ENCODE peak calls at places on chromosomes 16 and 17, in six cellular contexts. P, Z, R, N, K and V are unnamed samples.

GRCh38 chr17:81635973-81636504 is 873 bp downstream of the NPLOC4 start:
- DNase-seq in P (no peak), Z (no peak), R (no peak), N (no peak), K (peak; percentile 60), V (no peak)

GRCh38 chr17:57954421-57955182 is 610 bp downstream of the CUEDC1 start:
- DNase-seq in P (peak; percentile 91), Z (peak; percentile 68), R (no peak), N (peak; percentile 79), K (peak; percentile 46), V (peak; percentile 85)

GRCh38 chr16:10031955-10032354 is 150.3 kb downstream of the GRIN2A start:
- DNase-seq in P (no peak), Z (no peak), R (no peak), N (no peak), K (no peak), V (no peak)

GRCh38 chr17:9432121-9432866 is 143.3 kb downstream of the STX8 start:
- DNase-seq in P (no peak), Z (no peak), R (no peak), N (no peak), K (peak; percentile 30), V (no peak)

GRCh38 chr16:67661864-67662652 is 1.3 kb downstream of the PARD6A start:
- DNase-seq in P (no peak), Z (no peak), R (no peak), N (peak; percentile 84), K (no peak), V (no peak)

GRCh38 chr16:27639588-27640276 is 89.8 kb downstream of the KATNIP start:
- DNase-seq in P (no peak), Z (peak; percentile 46), R (peak; percentile 36), N (no peak), K (peak; percentile 65), V (no peak)

GRCh38 chr17:13182854-13183253 is 165.0 kb upstream of the ELAC2 start:
- DNase-seq in P (no peak), Z (peak; percentile 21), R (no peak), N (no peak), K (no peak), V (no peak)

GRCh38 chr16:35339337-35339736 is 1879.9 kb downstream of the TP53TG3F start:
- DNase-seq in P (no peak), Z (no peak), R (no peak), N (no peak), K (no peak), V (no peak)

GRCh38 chr17:2926019-2926650 is 129.9 kb downstream of the RAP1GAP2 start:
- DNase-seq in P (no peak), Z (no peak), R (no peak), N (no peak), K (peak; percentile 57), V (no peak)

GRCh38 chr16:57146735-57147134 is 39.1 kb downstream of the PSME3IP1 start:
- DNase-seq in P (no peak), Z (no peak), R (no peak), N (peak; percentile 35), K (no peak), V (no peak)

GRCh38 chr16:89052824-89053724 is 40.6 kb upstream of the ACSF3 start:
- DNase-seq in P (no peak), Z (peak; percentile 68), R (no peak), N (no peak), K (peak; percentile 2), V (no peak)

GRCh38 chr17:28474035-28474640 is 694 bp downstream of the SLC13A2 start:
- DNase-seq in P (no peak), Z (no peak), R (no peak), N (no peak), K (no peak), V (no peak)

GRCh38 chr17:1573932-1574696 is 11.5 kb upstream of the PITPNA start:
- DNase-seq in P (peak; percentile 87), Z (peak; percentile 90), R (no peak), N (peak; percentile 96), K (peak; percentile 66), V (peak; percentile 90)

GRCh38 chr16:48647794-48648193 is 37.8 kb upstream of the N4BP1 start:
- DNase-seq in P (no peak), Z (no peak), R (no peak), N (no peak), K (no peak), V (no peak)

GRCh38 chr17:80621335-80622169 is 76.9 kb downstream of the RPTOR start:
- DNase-seq in P (no peak), Z (no peak), R (peak; percentile 28), N (no peak), K (no peak), V (no peak)

GRCh38 chr16:81480856-81481821 is 36.5 kb downstream of the CMIP start:
- DNase-seq in P (no peak), Z (peak; percentile 47), R (no peak), N (peak; percentile 93), K (peak; percentile 22), V (peak; percentile 50)

GRCh38 chr16:51146256-51146924 is 4.7 kb downstream of the SALL1 start:
- DNase-seq in P (no peak), Z (no peak), R (peak; percentile 7), N (no peak), K (peak; percentile 75), V (no peak)

DNA sequence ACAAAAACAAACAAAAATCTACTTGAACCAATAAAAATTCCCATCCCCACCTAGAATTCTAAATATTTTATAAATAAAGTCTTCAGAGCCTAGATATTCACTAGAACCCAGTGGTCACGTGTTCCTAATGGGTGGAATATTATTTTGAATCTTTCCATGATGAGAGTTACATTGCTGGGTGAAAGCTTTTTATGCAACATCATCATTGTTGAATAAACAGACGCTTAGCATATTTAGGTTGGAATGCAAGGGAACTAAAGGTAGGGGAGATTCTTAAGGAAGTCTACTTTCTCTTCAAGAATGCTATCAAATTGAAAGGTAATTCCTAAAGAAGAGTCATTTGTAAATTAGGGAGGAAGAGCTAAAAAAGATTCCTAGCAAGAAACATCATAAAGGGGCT is 723.1 kb downstream of the WWOX start:
- DNase-seq in P (no peak), Z (no peak), R (no peak), N (no peak), K (no peak), V (no peak)
- H3K4me3 ChIP-seq in P (no peak overlapping the region), Z (no peak overlapping the region), R (no peak overlapping the region), N (no peak overlapping the region), K (no peak overlapping the region), V (no peak overlapping the region)

GRCh38 chr16:21666772-21667171 is 3.0 kb downstream of the OTOA start:
- DNase-seq in P (no peak), Z (no peak), R (no peak), N (no peak), K (no peak), V (no peak)
- H3K4me3 ChIP-seq in P (no peak overlapping the region), Z (no peak overlapping the region), R (no peak overlapping the region), N (no peak overlapping the region), K (no peak overlapping the region), V (no peak overlapping the region)

GRCh38 chr17:27240802-27241155 is 53.1 kb upstream of the WSB1 start:
- DNase-seq in P (no peak), Z (no peak), R (no peak), N (no peak), K (no peak), V (no peak)
- H3K4me3 ChIP-seq in P (no peak overlapping the region), Z (no peak overlapping the region), R (no peak overlapping the region), N (no peak overlapping the region), K (no peak overlapping the region), V (no peak overlapping the region)

GRCh38 chr16:65117701-65118448 is 4.0 kb downstream of the CDH11 start:
- DNase-seq in P (peak; percentile 49), Z (peak; percentile 73), R (peak; percentile 54), N (no peak), K (peak; percentile 90), V (peak; percentile 53)

GRCh38 chr16:65121870-65122723 is at the start of gene CDH11:
- DNase-seq in P (peak; percentile 60), Z (peak; percentile 37), R (no peak), N (peak; percentile 85), K (peak; percentile 82), V (peak; percentile 71)

GRCh38 chr16:65120811-65121721 is 797 bp downstream of the CDH11 start:
- DNase-seq in P (peak; percentile 20), Z (peak; percentile 23), R (no peak), N (peak; percentile 69), K (peak; percentile 37), V (no peak)

GRCh38 chr16:65118866-65119265 is 3.0 kb downstream of the CDH11 start:
- DNase-seq in P (no peak), Z (no peak), R (no peak), N (no peak), K (peak; percentile 34), V (no peak)

DNA sequence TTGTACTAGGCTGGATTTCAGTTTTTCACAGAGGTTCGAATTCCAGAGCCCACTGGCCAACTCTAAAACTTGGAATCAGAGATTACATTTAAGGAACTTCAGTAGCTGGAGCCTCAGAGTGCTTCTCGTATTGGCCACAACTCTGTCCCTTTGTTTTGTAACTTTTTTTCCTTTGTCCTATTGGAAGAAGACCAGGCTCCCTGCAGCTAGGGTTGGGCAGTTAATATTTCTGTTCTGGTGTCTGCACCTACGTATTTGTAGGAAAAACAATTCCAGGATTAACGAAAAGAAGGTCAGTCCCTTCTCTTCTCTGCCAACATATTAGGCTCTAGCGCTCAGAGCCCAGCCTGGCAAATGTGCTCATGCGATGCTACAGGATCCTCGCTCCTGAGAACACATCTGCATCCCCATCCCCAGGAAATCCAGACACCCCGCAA is 1.9 kb downstream of the CDH11 start:
- DNase-seq in P (no peak), Z (no peak), R (no peak), N (no peak), K (peak; percentile 76), V (no peak)
- H3K4me3 ChIP-seq in P (peak overlapping the region; percentile 77), Z (peak overlapping the region; percentile 47), R (no peak overlapping the region), N (peak overlapping the region; percentile 38), K (peak overlapping the region; percentile 96), V (peak overlapping the region; percentile 71)

DNA sequence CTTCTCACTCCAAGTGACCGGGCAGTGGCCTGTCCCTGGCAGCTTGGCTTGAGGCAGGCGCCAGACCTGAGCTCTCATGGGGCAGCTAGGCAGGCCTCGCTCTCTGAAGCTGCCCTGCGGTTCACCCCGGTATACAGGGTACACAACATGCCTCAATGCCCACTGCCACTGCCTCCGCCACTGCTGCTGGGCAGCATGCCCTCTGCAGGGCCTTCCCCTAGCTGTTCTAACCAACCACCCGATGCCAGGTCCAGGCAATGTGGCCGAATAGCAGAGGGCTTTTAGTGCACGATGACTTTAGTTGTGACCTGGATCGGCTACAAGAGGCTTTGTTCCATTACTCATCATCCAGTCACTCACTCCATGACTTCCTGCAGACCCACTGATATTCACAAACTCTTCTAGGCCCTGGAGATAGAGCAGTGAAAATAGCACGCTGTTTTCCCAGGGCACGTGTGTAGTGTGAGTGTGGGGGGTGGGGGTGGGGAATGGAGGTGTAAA is 19.7 kb downstream of the CDC42EP4 start:
- DNase-seq in P (peak; percentile 77), Z (no peak), R (no peak), N (no peak), K (peak; percentile 83), V (peak; percentile 65)
- H3K4me3 ChIP-seq in P (peak overlapping the region; percentile 19), Z (no peak overlapping the region), R (no peak overlapping the region), N (no peak overlapping the region), K (no peak overlapping the region), V (peak overlapping the region; percentile 30)

DNA sequence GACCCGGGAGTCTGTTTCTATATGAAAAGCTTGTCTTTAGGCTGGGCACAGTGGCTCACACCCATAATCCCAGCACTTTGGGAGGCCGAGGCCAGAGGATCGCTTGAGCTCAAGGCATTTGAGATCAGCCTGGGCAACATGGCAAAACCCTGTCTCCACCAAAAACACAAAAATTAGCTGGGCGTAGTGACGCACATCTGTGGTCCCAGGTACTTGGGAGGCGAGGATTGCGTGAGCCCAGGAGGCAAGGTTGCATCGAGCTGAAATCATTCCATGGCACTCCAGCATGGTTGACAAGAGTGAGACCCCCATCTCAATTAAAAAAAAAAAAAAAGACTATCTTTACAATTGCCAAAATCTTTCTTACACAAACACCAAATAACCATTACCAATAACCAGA is 22.7 kb upstream of the RFFL start:
- DNase-seq in P (no peak), Z (no peak), R (no peak), N (no peak), K (no peak), V (no peak)
- H3K4me3 ChIP-seq in P (no peak overlapping the region), Z (no peak overlapping the region), R (no peak overlapping the region), N (no peak overlapping the region), K (no peak overlapping the region), V (no peak overlapping the region)

GRCh38 chr17:7656958-7657715 is 6.4 kb downstream of the ATP1B2 start:
- DNase-seq in P (peak; percentile 73), Z (peak; percentile 32), R (no peak), N (no peak), K (no peak), V (peak; percentile 44)
- H3K4me3 ChIP-seq in P (no peak overlapping the region), Z (no peak overlapping the region), R (no peak overlapping the region), N (no peak overlapping the region), K (no peak overlapping the region), V (no peak overlapping the region)